ENCODE peak calls at places on chromosomes 4 and X, in six cellular contexts. One of them, this sample, is unnamed.

GRCh38 chrX:12421918-12422317 is 283.6 kb downstream of the FRMPD4 start:
- ATAC-seq in Panc1: no peak
- ATAC-seq in GM12878: no peak
- ATAC-seq in GM23338: no peak
- ATAC-seq in HCT116: no peak
- ATAC-seq in upper lobe of left lung: no peak
- ATAC-seq in this sample: no peak

GRCh38 chr4:38572798-38573197 is 91.2 kb upstream of the KLF3 start:
- ATAC-seq in upper lobe of left lung: no peak
- ATAC-seq in GM23338: no peak
- ATAC-seq in Panc1: no peak
- ATAC-seq in GM12878: no peak
- ATAC-seq in HCT116: no peak
- ATAC-seq in this sample: no peak

GRCh38 chr4:180134116-180134866 is 2108.9 kb upstream of the TENM3 start:
- ATAC-seq in upper lobe of left lung: peak; percentile 37
- ATAC-seq in Panc1: peak; percentile 63
- ATAC-seq in GM23338: peak; percentile 65
- ATAC-seq in GM12878: peak; percentile 65
- ATAC-seq in HCT116: no peak
- ATAC-seq in this sample: no peak

GRCh38 chrX:150035531-150035930 is 97.2 kb upstream of the EOLA2 start:
- ATAC-seq in HCT116: no peak
- ATAC-seq in GM23338: no peak
- ATAC-seq in GM12878: no peak
- ATAC-seq in Panc1: peak; percentile 15
- ATAC-seq in upper lobe of left lung: no peak
- ATAC-seq in this sample: no peak

GRCh38 chr4:40311811-40312346 is 23.3 kb upstream of the CHRNA9 start:
- ATAC-seq in upper lobe of left lung: peak; percentile 72
- ATAC-seq in GM12878: peak; percentile 2
- ATAC-seq in HCT116: no peak
- ATAC-seq in GM23338: no peak
- ATAC-seq in Panc1: no peak
- ATAC-seq in this sample: no peak

GRCh38 chrX:72396117-72396516 is 90.4 kb upstream of the CITED1 start:
- ATAC-seq in HCT116: no peak
- ATAC-seq in Panc1: no peak
- ATAC-seq in upper lobe of left lung: no peak
- ATAC-seq in GM12878: no peak
- ATAC-seq in GM23338: no peak
- ATAC-seq in this sample: no peak

GRCh38 chrX:130330706-130331105 is 9.0 kb upstream of the SLC25A14 start:
- ATAC-seq in GM23338: peak; percentile 96
- ATAC-seq in GM12878: peak; percentile 95
- ATAC-seq in HCT116: peak; percentile 97
- ATAC-seq in Panc1: peak; percentile 98
- ATAC-seq in upper lobe of left lung: no peak
- ATAC-seq in this sample: no peak

GRCh38 chr4:38591617-38592337 is 72.2 kb upstream of the KLF3 start:
- ATAC-seq in HCT116: no peak
- ATAC-seq in upper lobe of left lung: peak; percentile 45
- ATAC-seq in GM12878: no peak
- ATAC-seq in Panc1: no peak
- ATAC-seq in GM23338: no peak
- ATAC-seq in this sample: peak; percentile 78

GRCh38 chr4:88725143-88725542 is 27.5 kb upstream of the NAP1L5 start:
- ATAC-seq in GM23338: peak; percentile 73
- ATAC-seq in Panc1: no peak
- ATAC-seq in upper lobe of left lung: no peak
- ATAC-seq in GM12878: no peak
- ATAC-seq in HCT116: no peak
- ATAC-seq in this sample: no peak

GRCh38 chr4:119080721-119081541 is 54.7 kb upstream of the MYOZ2 start:
- ATAC-seq in Panc1: no peak
- ATAC-seq in upper lobe of left lung: no peak
- ATAC-seq in GM23338: no peak
- ATAC-seq in GM12878: no peak
- ATAC-seq in HCT116: peak; percentile 75
- ATAC-seq in this sample: no peak

GRCh38 chr4:2354760-2355159 is 63.7 kb downstream of the ZFYVE28 start:
- ATAC-seq in HCT116: no peak
- ATAC-seq in upper lobe of left lung: no peak
- ATAC-seq in Panc1: no peak
- ATAC-seq in GM12878: no peak
- ATAC-seq in GM23338: no peak
- ATAC-seq in this sample: no peak

GRCh38 chrX:57674861-57675260 is 5.2 kb downstream of the NLRP2B start:
- ATAC-seq in HCT116: no peak
- ATAC-seq in Panc1: no peak
- ATAC-seq in upper lobe of left lung: no peak
- ATAC-seq in GM23338: no peak
- ATAC-seq in GM12878: no peak
- ATAC-seq in this sample: no peak

GRCh38 chr4:113541933-113542332 is 219.6 kb downstream of the CAMK2D start:
- ATAC-seq in Panc1: no peak
- ATAC-seq in GM12878: no peak
- ATAC-seq in HCT116: no peak
- ATAC-seq in upper lobe of left lung: no peak
- ATAC-seq in GM23338: no peak
- ATAC-seq in this sample: no peak

GRCh38 chrX:85391879-85392238 is 12.4 kb upstream of the POF1B start:
- ATAC-seq in upper lobe of left lung: no peak
- ATAC-seq in Panc1: no peak
- ATAC-seq in HCT116: no peak
- ATAC-seq in GM23338: no peak
- ATAC-seq in GM12878: no peak
- ATAC-seq in this sample: no peak

GRCh38 chr4:26822546-26822945 is 38.1 kb upstream of the STIM2 start:
- ATAC-seq in GM23338: no peak
- ATAC-seq in HCT116: no peak
- ATAC-seq in Panc1: no peak
- ATAC-seq in GM12878: peak; percentile 53
- ATAC-seq in upper lobe of left lung: no peak
- ATAC-seq in this sample: no peak

GRCh38 chrX:72003811-72004750 is 93.4 kb downstream of the NHSL2 start:
- ATAC-seq in upper lobe of left lung: no peak
- ATAC-seq in HCT116: peak; percentile 97
- ATAC-seq in GM12878: no peak
- ATAC-seq in Panc1: peak; percentile 63
- ATAC-seq in GM23338: peak; percentile 94
- ATAC-seq in this sample: peak; percentile 52

GRCh38 chrX:47187106-47187677 is 6.4 kb upstream of the UBA1 start:
- ATAC-seq in GM12878: no peak
- ATAC-seq in HCT116: no peak
- ATAC-seq in upper lobe of left lung: no peak
- ATAC-seq in Panc1: no peak
- ATAC-seq in GM23338: peak; percentile 4
- ATAC-seq in this sample: no peak

GRCh38 chr4:138609943-138610350 is 367.8 kb upstream of the SLC7A11 start:
- ATAC-seq in upper lobe of left lung: peak; percentile 56
- ATAC-seq in HCT116: no peak
- ATAC-seq in Panc1: no peak
- ATAC-seq in GM23338: no peak
- ATAC-seq in GM12878: peak; percentile 66
- ATAC-seq in this sample: peak; percentile 57

GRCh38 chrX:19747672-19748610 is 139.5 kb downstream of the SH3KBP1 start:
- ATAC-seq in Panc1: no peak
- ATAC-seq in upper lobe of left lung: no peak
- ATAC-seq in GM23338: no peak
- ATAC-seq in GM12878: peak; percentile 48
- ATAC-seq in HCT116: no peak
- ATAC-seq in this sample: no peak

DNA sequence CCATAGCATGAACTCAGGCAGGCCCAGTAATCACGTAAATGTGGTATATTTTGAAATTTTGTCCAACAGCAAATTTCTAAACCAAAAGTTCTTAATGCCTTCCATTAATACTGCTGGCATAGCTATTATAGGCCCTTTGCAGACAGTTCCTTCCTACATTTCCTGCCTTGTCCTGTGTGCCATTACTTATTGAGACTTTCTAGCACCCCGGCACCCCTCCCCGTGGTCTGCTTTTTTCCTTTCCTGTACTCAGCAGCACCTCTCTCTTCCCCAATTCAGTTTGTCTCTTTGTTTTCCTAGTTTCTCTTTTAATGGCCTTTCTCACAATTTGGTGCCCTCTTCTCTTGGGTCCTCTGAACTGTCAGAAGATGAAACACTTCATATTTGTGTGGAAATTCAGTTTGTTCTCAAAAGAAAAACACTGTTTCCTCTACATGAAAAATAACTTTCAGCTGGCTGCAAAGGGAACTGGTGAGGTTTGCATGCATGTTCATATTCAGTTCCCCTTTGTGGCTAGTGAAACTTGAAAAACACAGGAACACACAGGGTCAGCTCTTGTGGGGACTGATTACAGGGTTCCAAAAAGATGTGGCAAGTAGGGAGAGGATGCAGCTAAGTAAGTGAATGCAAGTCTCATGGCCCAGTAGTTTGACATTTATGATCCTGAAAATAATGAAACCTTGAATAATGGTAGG is 17.1 kb downstream of the GPR34 start:
- ATAC-seq in HCT116: no peak
- ATAC-seq in Panc1: no peak
- ATAC-seq in GM12878: peak; percentile 88
- ATAC-seq in GM23338: no peak
- ATAC-seq in upper lobe of left lung: no peak
- ATAC-seq in this sample: no peak
- H3K27ac ChIP-seq in HCT116: no peak overlapping the region
- H3K27ac ChIP-seq in Panc1: no peak overlapping the region
- H3K27ac ChIP-seq in GM12878: peak overlapping the region; percentile 52
- H3K27ac ChIP-seq in GM23338: no peak overlapping the region
- H3K27ac ChIP-seq in upper lobe of left lung: peak overlapping the region; percentile 46
- H3K27ac ChIP-seq in this sample: no peak overlapping the region

DNA sequence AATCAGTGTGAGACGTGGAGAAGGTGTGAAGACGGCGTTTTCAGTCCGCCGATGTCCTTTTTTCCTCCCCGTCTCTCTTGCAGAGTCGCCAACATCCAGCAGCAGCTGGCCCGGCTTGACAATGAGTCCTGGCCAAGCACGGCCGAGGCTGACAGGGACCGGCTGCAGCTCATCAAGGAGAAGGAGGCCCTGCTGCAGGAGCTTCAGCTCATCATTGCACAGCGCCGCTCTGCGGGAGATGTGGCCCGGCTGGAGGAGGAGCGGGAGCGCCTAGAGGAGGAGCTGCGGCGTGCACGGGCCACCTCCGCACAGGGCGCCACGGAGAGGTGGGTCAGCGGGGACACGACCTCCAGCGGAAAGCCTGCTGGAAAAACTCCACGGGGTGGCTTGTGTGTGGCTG is 47.1 kb upstream of the CLCN4 start:
- ATAC-seq in GM12878: no peak
- ATAC-seq in GM23338: peak; percentile 31
- ATAC-seq in HCT116: no peak
- ATAC-seq in upper lobe of left lung: peak; percentile 45
- ATAC-seq in Panc1: no peak
- ATAC-seq in this sample: peak; percentile 56
- H3K4me1 ChIP-seq in GM12878: peaks cover 47% of the 10 kb centered on the region
- H3K4me1 ChIP-seq in GM23338: no peaks in the 10 kb centered on the region
- H3K4me1 ChIP-seq in HCT116: no peaks in the 10 kb centered on the region
- H3K4me1 ChIP-seq in upper lobe of left lung: peaks cover 18% of the 10 kb centered on the region
- H3K4me1 ChIP-seq in Panc1: no peaks in the 10 kb centered on the region
- H3K4me1 ChIP-seq in this sample: peaks cover 9% of the 10 kb centered on the region

DNA sequence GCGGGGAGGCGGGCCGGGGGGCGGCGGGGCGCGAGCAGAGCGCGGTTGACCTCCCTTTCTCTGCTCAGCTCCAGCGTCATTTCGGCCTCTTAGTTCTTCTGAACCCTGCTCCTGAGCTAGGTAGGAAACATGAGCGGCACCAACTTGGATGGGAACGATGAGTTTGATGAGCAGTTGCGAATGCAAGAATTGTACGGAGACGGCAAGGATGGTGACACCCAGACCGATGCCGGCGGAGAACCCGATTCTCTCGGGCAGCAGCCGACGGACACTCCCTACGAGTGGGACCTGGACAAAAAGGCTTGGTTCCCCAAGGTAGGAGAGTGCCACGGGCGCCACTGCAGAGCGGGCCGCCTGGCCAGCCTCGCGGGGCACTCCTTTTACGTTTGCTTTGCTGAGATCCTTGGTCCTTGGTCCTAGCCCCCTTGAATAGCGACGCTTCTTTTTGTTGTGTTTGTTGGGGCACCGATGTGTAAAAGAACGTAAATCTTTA is at the start of gene HTATSF1:
- ATAC-seq in GM23338: peak; percentile 28
- ATAC-seq in upper lobe of left lung: peak; percentile 60
- ATAC-seq in GM12878: peak; percentile 29
- ATAC-seq in Panc1: peak; percentile 43
- ATAC-seq in HCT116: peak; percentile 15
- ATAC-seq in this sample: peak; percentile 4
- TF ChIP-seq POLR2AphosphoS5 in GM23338: no peak
- TF ChIP-seq POLR2AphosphoS5 in upper lobe of left lung: no peak
- TF ChIP-seq POLR2AphosphoS5 in GM12878: peak; percentile 8
- TF ChIP-seq POLR2AphosphoS5 in Panc1: no peak
- TF ChIP-seq POLR2AphosphoS5 in HCT116: peak; percentile 2
- TF ChIP-seq POLR2AphosphoS5 in this sample: peak; percentile 34

GRCh38 chr4:740656-741282 is 35.1 kb downstream of the PCGF3 start:
- ATAC-seq in GM23338: no peak
- ATAC-seq in Panc1: no peak
- ATAC-seq in upper lobe of left lung: no peak
- ATAC-seq in GM12878: no peak
- ATAC-seq in HCT116: no peak
- ATAC-seq in this sample: no peak

GRCh38 chr4:742096-742741 is 36.6 kb downstream of the PCGF3 start:
- ATAC-seq in GM12878: no peak
- ATAC-seq in Panc1: peak; percentile 15
- ATAC-seq in GM23338: peak; percentile 29
- ATAC-seq in upper lobe of left lung: peak; percentile 15
- ATAC-seq in HCT116: no peak
- ATAC-seq in this sample: no peak

GRCh38 chr4:744212-744841 is 38.7 kb downstream of the PCGF3 start:
- ATAC-seq in Panc1: peak; percentile 45
- ATAC-seq in GM23338: no peak
- ATAC-seq in GM12878: no peak
- ATAC-seq in upper lobe of left lung: peak; percentile 37
- ATAC-seq in HCT116: no peak
- ATAC-seq in this sample: no peak

GRCh38 chr4:742742-743311 is 37.2 kb downstream of the PCGF3 start:
- ATAC-seq in GM23338: peak; percentile 98
- ATAC-seq in HCT116: peak; percentile 97
- ATAC-seq in Panc1: peak; percentile 93
- ATAC-seq in upper lobe of left lung: peak; percentile 90
- ATAC-seq in GM12878: peak; percentile 99
- ATAC-seq in this sample: peak; percentile 86

GRCh38 chr4:743463-744211 is 38.0 kb downstream of the PCGF3 start:
- ATAC-seq in upper lobe of left lung: peak; percentile 19
- ATAC-seq in GM23338: no peak
- ATAC-seq in HCT116: no peak
- ATAC-seq in Panc1: peak; percentile 53
- ATAC-seq in GM12878: no peak
- ATAC-seq in this sample: peak; percentile 31
- H3K27ac ChIP-seq in upper lobe of left lung: no peak overlapping the region
- H3K27ac ChIP-seq in GM23338: no peak overlapping the region
- H3K27ac ChIP-seq in HCT116: no peak overlapping the region
- H3K27ac ChIP-seq in Panc1: no peak overlapping the region
- H3K27ac ChIP-seq in GM12878: no peak overlapping the region
- H3K27ac ChIP-seq in this sample: no peak overlapping the region

DNA sequence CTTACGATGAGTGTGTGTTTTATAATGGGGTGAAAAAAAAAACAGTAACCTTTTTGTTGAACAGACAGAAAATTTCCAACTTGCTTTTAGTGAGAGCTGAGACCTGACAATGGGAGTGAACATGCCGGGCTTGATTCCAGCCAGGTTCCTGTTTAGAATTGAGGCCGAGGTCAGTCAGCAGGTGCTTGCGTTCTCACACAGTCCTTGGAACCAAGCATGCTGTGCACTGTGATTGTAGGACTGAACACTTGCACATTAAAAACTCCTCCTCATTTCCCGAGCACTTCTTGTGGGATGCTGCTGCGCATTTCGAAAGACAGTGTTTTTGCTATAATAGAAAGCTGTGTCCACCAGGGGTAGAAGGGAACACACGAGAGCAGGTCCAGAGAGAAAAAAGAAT is 51.8 kb downstream of the TMEM131L start:
- ATAC-seq in GM12878: no peak
- ATAC-seq in Panc1: no peak
- ATAC-seq in GM23338: no peak
- ATAC-seq in upper lobe of left lung: no peak
- ATAC-seq in HCT116: no peak
- ATAC-seq in this sample: no peak
- H3K4me1 ChIP-seq in GM12878: peaks cover 69% of the 10 kb centered on the region
- H3K4me1 ChIP-seq in Panc1: peaks cover 13% of the 10 kb centered on the region
- H3K4me1 ChIP-seq in GM23338: peaks cover 46% of the 10 kb centered on the region
- H3K4me1 ChIP-seq in upper lobe of left lung: peaks cover 17% of the 10 kb centered on the region
- H3K4me1 ChIP-seq in HCT116: peaks cover 33% of the 10 kb centered on the region
- H3K4me1 ChIP-seq in this sample: peaks cover 58% of the 10 kb centered on the region